ENCODE peak calls at places on chromosomes 3 and 15, in ten cellular contexts. X is IMR-90; Z is CD8-positive, alpha-beta T cell; I is psoas muscle; V is left ventricle myocardium inferior; N is lower lobe of right lung; C is ovary; A is fibroblast of lung; L is breast epithelium; E is OCI-LY7. H is an unnamed sample.

GRCh38 chr3:125128861-125129501 is 73.2 kb upstream of the HEG1 start:
- DNase-seq in X (peak), Z (no peak), I (no peak), V (no peak), N (peak), C (no peak), A (peak), L (no peak), E (no peak), H (peak)

GRCh38 chr15:73710321-73710720 is 26.1 kb downstream of the CD276 start:
- DNase-seq in X (no peak), Z (no peak), I (no peak), V (no peak), N (no peak), C (no peak), A (no peak), L (no peak), E (no peak), H (no peak)

GRCh38 chr15:59051867-59052861 is 52.8 kb upstream of the CCNB2 start:
- DNase-seq in X (no peak), Z (no peak), I (no peak), V (no peak), N (no peak), C (no peak), A (no peak), L (no peak), E (no peak), H (no peak)

GRCh38 chr3:21894459-21895083 is 143.6 kb upstream of the ZNF385D start:
- DNase-seq in X (peak), Z (no peak), I (no peak), V (no peak), N (no peak), C (no peak), A (peak), L (no peak), E (no peak), H (no peak)

GRCh38 chr15:57109005-57109404 is 190.6 kb downstream of the TCF12 start:
- DNase-seq in X (no peak), Z (no peak), I (no peak), V (no peak), N (no peak), C (no peak), A (no peak), L (no peak), E (peak), H (no peak)

GRCh38 chr3:8937064-8938020 is 25.9 kb downstream of the RAD18 start:
- DNase-seq in X (peak), Z (no peak), I (no peak), V (no peak), N (no peak), C (no peak), A (peak), L (no peak), E (no peak), H (no peak)

GRCh38 chr3:142853270-142854163 is 35.4 kb downstream of the PCOLCE2 start:
- DNase-seq in X (peak), Z (no peak), I (peak), V (peak), N (no peak), C (no peak), A (no peak), L (no peak), E (no peak), H (no peak)

GRCh38 chr3:11603628-11604027 is 40.1 kb downstream of the VGLL4 start:
- DNase-seq in X (peak), Z (no peak), I (peak), V (no peak), N (no peak), C (peak), A (peak), L (no peak), E (peak), H (no peak)

GRCh38 chr3:9250236-9250635 is 790 bp upstream of the SRGAP3 start:
- DNase-seq in X (no peak), Z (no peak), I (no peak), V (no peak), N (no peak), C (no peak), A (no peak), L (no peak), E (no peak), H (no peak)

GRCh38 chr3:145716519-145716918 is 444.5 kb downstream of the PLOD2 start:
- DNase-seq in X (no peak), Z (no peak), I (no peak), V (no peak), N (no peak), C (no peak), A (peak), L (no peak), E (no peak), H (no peak)

GRCh38 chr3:193735850-193736249 is 142.8 kb downstream of the OPA1 start:
- DNase-seq in X (no peak), Z (no peak), I (no peak), V (no peak), N (no peak), C (no peak), A (no peak), L (no peak), E (no peak), H (no peak)

GRCh38 chr3:46734773-46735172 is 17.1 kb upstream of the PRSS50 start:
- DNase-seq in X (no peak), Z (no peak), I (no peak), V (no peak), N (no peak), C (no peak), A (no peak), L (no peak), E (no peak), H (no peak)

GRCh38 chr3:101758224-101758623 is 20.8 kb upstream of the NXPE3 start:
- DNase-seq in X (no peak), Z (no peak), I (no peak), V (no peak), N (no peak), C (no peak), A (no peak), L (no peak), E (no peak), H (no peak)

GRCh38 chr3:128881576-128881975 is 2.2 kb downstream of the ACAD9 start:
- DNase-seq in X (no peak), Z (no peak), I (no peak), V (no peak), N (no peak), C (no peak), A (no peak), L (no peak), E (no peak), H (no peak)

GRCh38 chr15:58159827-58160386 is 21.7 kb downstream of the AQP9 start:
- DNase-seq in X (no peak), Z (no peak), I (no peak), V (no peak), N (no peak), C (no peak), A (no peak), L (no peak), E (no peak), H (no peak)

GRCh38 chr3:184954251-184954650 is 142.3 kb downstream of the VPS8 start:
- DNase-seq in X (no peak), Z (no peak), I (no peak), V (peak), N (no peak), C (no peak), A (no peak), L (no peak), E (no peak), H (no peak)

GRCh38 chr3:129942296-129942695 is 32.2 kb upstream of the TRH start:
- DNase-seq in X (peak), Z (peak), I (peak), V (peak), N (peak), C (peak), A (peak), L (no peak), E (peak), H (peak)

GRCh38 chr15:68353418-68354145 is 76.0 kb downstream of the FEM1B start:
- DNase-seq in X (peak), Z (no peak), I (no peak), V (no peak), N (no peak), C (no peak), A (peak), L (no peak), E (no peak), H (no peak)

GRCh38 chr3:38577089-38578080 is 72.1 kb downstream of the SCN5A start:
- DNase-seq in X (no peak), Z (no peak), I (no peak), V (no peak), N (peak), C (no peak), A (no peak), L (peak), E (no peak), H (no peak)

GRCh38 chr15:77503764-77504163 is 83.1 kb downstream of the HMG20A start:
- DNase-seq in X (no peak), Z (no peak), I (no peak), V (no peak), N (no peak), C (no peak), A (no peak), L (no peak), E (no peak), H (no peak)

GRCh38 chr15:70114226-70114625 is 16.5 kb upstream of the TLE3 start:
- DNase-seq in X (no peak), Z (no peak), I (no peak), V (no peak), N (no peak), C (no peak), A (no peak), L (no peak), E (no peak), H (no peak)

GRCh38 chr15:81523867-81524266 is 149.9 kb upstream of the TMC3 start:
- DNase-seq in X (no peak), Z (no peak), I (no peak), V (no peak), N (no peak), C (no peak), A (no peak), L (no peak), E (no peak), H (no peak)
- H3K4me3 ChIP-seq in X (no peak), Z (no peak), I (no peak), V (no peak), N (no peak), C (no peak), A (no peak), L (no peak), E (no peak), H (no peak)

GRCh38 chr3:48472923-48473616 is 26.5 kb downstream of the ATRIP start:
- DNase-seq in X (peak), Z (peak), I (peak), V (peak), N (peak), C (peak), A (peak), L (peak), E (peak), H (peak)
- TF ChIP-seq CTCF in X (peak), Z (no peak), I (peak), V (peak), N (peak), C (no peak), A (peak), L (peak), E (peak), H (peak)

DNA sequence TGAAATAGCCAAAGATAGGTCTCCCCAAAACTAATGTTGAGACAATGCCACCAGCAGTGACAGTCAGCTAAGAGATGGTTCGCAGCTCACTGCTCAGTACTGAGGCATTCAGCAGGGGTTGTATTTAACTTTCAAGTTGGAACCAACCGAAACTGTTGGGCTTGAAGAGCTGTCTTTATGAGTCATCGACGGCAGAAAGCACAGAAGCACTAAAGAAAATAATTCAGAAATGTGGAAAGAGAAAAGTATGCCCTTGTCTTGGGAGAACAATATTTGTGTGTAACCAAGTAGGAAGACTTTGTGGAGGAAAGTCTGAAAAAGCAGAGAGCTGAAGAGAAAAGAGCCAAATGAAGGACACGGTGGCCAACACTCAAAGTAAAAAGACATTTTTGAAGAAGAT is 4.3 kb upstream of the RARB start:
- DNase-seq in X (peak), Z (no peak), I (no peak), V (no peak), N (no peak), C (no peak), A (peak), L (no peak), E (no peak), H (no peak)
- H3K4me3 ChIP-seq in X (no peak), Z (no peak), I (no peak), V (no peak), N (no peak), C (no peak), A (no peak), L (no peak), E (no peak), H (no peak)

DNA sequence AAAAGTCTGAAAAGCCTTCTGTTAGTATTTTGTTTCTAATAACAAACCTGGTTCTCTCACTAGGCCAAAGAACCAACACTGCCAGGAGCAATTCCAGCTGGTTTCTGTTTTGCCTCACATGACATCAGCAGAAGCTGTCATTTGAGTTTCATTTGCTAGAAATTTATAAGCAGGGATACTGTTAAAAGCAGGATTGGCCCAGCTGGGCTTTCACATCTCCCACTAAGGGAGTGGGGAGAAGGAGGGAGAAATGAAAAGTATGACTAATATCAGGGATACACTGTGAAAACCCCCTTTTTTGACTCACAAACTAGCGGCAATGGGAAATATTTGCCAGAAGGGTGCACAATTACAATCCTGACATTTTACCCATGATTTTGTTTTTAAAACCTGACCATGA is 5.3 kb downstream of the CCDC80 start:
- DNase-seq in X (peak), Z (no peak), I (no peak), V (no peak), N (no peak), C (peak), A (peak), L (no peak), E (no peak), H (no peak)
- TF ChIP-seq CTCF in X (peak), Z (no peak), I (no peak), V (no peak), N (no peak), C (no peak), A (peak), L (no peak), E (no peak), H (no peak)

GRCh38 chr3:64462203-64463120 is 225.3 kb downstream of the ADAMTS9 start:
- DNase-seq in X (peak), Z (no peak), I (no peak), V (no peak), N (no peak), C (no peak), A (peak), L (no peak), E (no peak), H (peak)
- H3K4me3 ChIP-seq in X (peak), Z (no peak), I (no peak), V (no peak), N (no peak), C (no peak), A (peak), L (no peak), E (no peak), H (no peak)

GRCh38 chr3:175763948-175764347 is 904.8 kb downstream of the NAALADL2 start:
- DNase-seq in X (no peak), Z (no peak), I (no peak), V (no peak), N (no peak), C (no peak), A (no peak), L (no peak), E (no peak), H (no peak)
- TF ChIP-seq CTCF in X (no peak), Z (no peak), I (no peak), V (no peak), N (no peak), C (no peak), A (no peak), L (no peak), E (no peak), H (no peak)

H was measured in GM12865.